ENCODE peak calls at places on chromosomes 2 and 18, in six cellular contexts. X is NCI-H2081; R is activated T-cell treated with anti-CD3 and anti-CD28 coated beads, Interleukin-2, amount 50 U/mL, for 1 hour; S is GM20000; F is activated CD4-positive, alpha-beta T cell treated with anti-CD3 and anti-CD28 coated beads for 24 hours; Y is adipocyte. B is an unnamed sample.

GRCh38 chr2:100968146-100969145 is 33.6 kb upstream of the RPL31 start:
- DNase-seq in X (no peak), R (no peak), S (no peak), F (no peak), Y (no peak), B (no peak)

GRCh38 chr18:36783792-36784191 is 45.0 kb downstream of the TPGS2 start:
- DNase-seq in X (no peak), R (no peak), S (no peak), F (no peak), Y (no peak), B (no peak)

GRCh38 chr2:23386422-23387220 is 1.6 kb downstream of the KLHL29 start:
- DNase-seq in X (peak), R (peak), S (peak), F (no peak), Y (peak), B (peak)

GRCh38 chr18:52504589-52504988 is 164.6 kb downstream of the DCC start:
- DNase-seq in X (no peak), R (no peak), S (no peak), F (no peak), Y (no peak), B (no peak)

GRCh38 chr2:101253013-101253712 is 477 bp downstream of the CNOT11 start:
- DNase-seq in X (peak), R (no peak), S (peak), F (peak), Y (peak), B (peak)

GRCh38 chr2:20173496-20174402 is 51.2 kb downstream of the SDC1 start:
- DNase-seq in X (no peak), R (no peak), S (no peak), F (no peak), Y (no peak), B (no peak)

GRCh38 chr18:60050821-60051220 is 151.0 kb downstream of the PMAIP1 start:
- DNase-seq in X (no peak), R (no peak), S (no peak), F (no peak), Y (no peak), B (no peak)

GRCh38 chr2:239048771-239049170 is 200.9 kb downstream of the TWIST2 start:
- DNase-seq in X (no peak), R (no peak), S (no peak), F (no peak), Y (no peak), B (no peak)

GRCh38 chr18:50358844-50359243 is 16.0 kb upstream of the SKA1 start:
- DNase-seq in X (no peak), R (no peak), S (no peak), F (no peak), Y (no peak), B (no peak)

GRCh38 chr2:25955869-25956535 is 26.3 kb downstream of the KIF3C start:
- DNase-seq in X (no peak), R (no peak), S (no peak), F (no peak), Y (no peak), B (no peak)

GRCh38 chr18:55592106-55592505 is 4.1 kb upstream of the TCF4 start:
- DNase-seq in X (no peak), R (no peak), S (no peak), F (no peak), Y (no peak), B (no peak)

GRCh38 chr2:695111-695510 is 17.9 kb upstream of the TMEM18 start:
- DNase-seq in X (peak), R (no peak), S (no peak), F (no peak), Y (no peak), B (no peak)

GRCh38 chr2:84888401-84889276 is 7.8 kb upstream of the TRABD2A start:
- DNase-seq in X (no peak), R (peak), S (peak), F (no peak), Y (peak), B (no peak)

GRCh38 chr2:226660524-226660923 is 139.1 kb downstream of the IRS1 start:
- DNase-seq in X (no peak), R (no peak), S (no peak), F (no peak), Y (peak), B (peak)

GRCh38 chr18:79577451-79578395 is 101.9 kb upstream of the CTDP1 start:
- DNase-seq in X (no peak), R (peak), S (no peak), F (no peak), Y (no peak), B (peak)

GRCh38 chr2:58428286-58428552 is 187.1 kb upstream of the FANCL start:
- DNase-seq in X (peak), R (no peak), S (peak), F (no peak), Y (peak), B (no peak)

GRCh38 chr2:182164686-182165085 is 179.0 kb downstream of the PPP1R1C start:
- DNase-seq in X (no peak), R (no peak), S (no peak), F (no peak), Y (no peak), B (no peak)

GRCh38 chr18:9441061-9441460 is 34.3 kb upstream of the RALBP1 start:
- DNase-seq in X (no peak), R (no peak), S (no peak), F (no peak), Y (no peak), B (no peak)

GRCh38 chr2:198127627-198128026 is 323.2 kb downstream of the PLCL1 start:
- DNase-seq in X (peak), R (peak), S (peak), F (peak), Y (peak), B (peak)